ENCODE peak calls at places on chromosomes 12 and 14, in ten cellular contexts. Y is suprapubic skin, F is GM23338, C is Panc1, Z is spleen, T is sigmoid colon, V is stomach, Q is SK-N-SH, S is H1, M is transverse colon. X is an unnamed sample.

GRCh38 chr12:75623631-75624118 is 112.3 kb upstream of the KRR1 start:
- DNase-seq in C (no peak), Y (no peak), Q (peak; percentile 15), S (no peak), F (peak; percentile 78), T (no peak), V (no peak), M (no peak), Z (no peak), X (no peak)

GRCh38 chr14:89205137-89205740 is 211.8 kb downstream of the FOXN3 start:
- DNase-seq in Y (no peak), T (no peak), S (no peak), Z (no peak), V (no peak), Q (no peak), M (no peak), F (no peak), C (no peak), X (no peak)

GRCh38 chr14:61483477-61483876 is 162.1 kb downstream of the PRKCH start:
- DNase-seq in Y (no peak), C (no peak), V (no peak), S (no peak), Q (no peak), Z (no peak), F (no peak), M (no peak), T (no peak), X (no peak)

GRCh38 chr14:99774526-99775307 is 18.5 kb upstream of the EML1 start:
- DNase-seq in V (peak; percentile 36), T (peak; percentile 95), C (no peak), S (no peak), Z (no peak), M (peak; percentile 59), Q (no peak), Y (no peak), F (no peak), X (no peak)

GRCh38 chr14:103179078-103179477 is 55.8 kb downstream of the TNFAIP2 start:
- DNase-seq in T (peak; percentile 5), C (no peak), Y (no peak), V (no peak), S (no peak), Z (no peak), M (no peak), F (no peak), Q (no peak), X (no peak)

GRCh38 chr12:108129017-108129812 is at the start of gene WSCD2:
- DNase-seq in Q (peak; percentile 90), Z (no peak), V (peak; percentile 40), Y (no peak), M (peak; percentile 21), T (peak; percentile 77), C (no peak), S (peak; percentile 85), F (peak; percentile 92), X (peak; percentile 22)

GRCh38 chr12:63877693-63878092 is 33.2 kb downstream of the SRGAP1 start:
- DNase-seq in Z (no peak), T (no peak), Q (no peak), F (no peak), M (no peak), C (no peak), Y (no peak), V (no peak), S (no peak), X (no peak)

GRCh38 chr12:129028824-129029223 is 175.5 kb downstream of the GLT1D1 start:
- DNase-seq in Q (no peak), F (no peak), S (no peak), V (no peak), Y (no peak), Z (no peak), T (no peak), C (no peak), M (no peak), X (no peak)

GRCh38 chr12:67355428-67356385 is 86.5 kb downstream of the CAND1 start:
- DNase-seq in Z (no peak), Q (peak; percentile 40), C (peak; percentile 18), F (peak; percentile 83), S (no peak), Y (no peak), V (no peak), M (no peak), T (no peak), X (no peak)

GRCh38 chr12:1594045-1594294 is 411 bp downstream of the FBXL14 start:
- DNase-seq in V (peak; percentile 73), Y (no peak), Z (peak; percentile 96), C (no peak), S (no peak), F (peak; percentile 75), M (peak; percentile 76), Q (peak; percentile 79), T (peak; percentile 79), X (peak; percentile 51)

GRCh38 chr14:67566908-67567307 is 33.2 kb downstream of the PIGH start:
- DNase-seq in S (no peak), Z (peak; percentile 33), M (no peak), V (no peak), T (peak; percentile 39), Y (peak; percentile 78), Q (no peak), C (no peak), F (no peak), X (no peak)

GRCh38 chr14:82710257-82710841 is 1176.7 kb upstream of the SEL1L start:
- DNase-seq in S (peak; percentile 86), Z (no peak), T (no peak), F (peak; percentile 86), C (peak; percentile 28), Y (no peak), V (peak; percentile 63), Q (peak; percentile 38), M (peak; percentile 30), X (peak; percentile 8)

GRCh38 chr12:93351726-93352125 is 26.0 kb upstream of the NUDT4 start:
- DNase-seq in V (no peak), F (no peak), M (no peak), Y (no peak), Q (no peak), C (no peak), S (no peak), Z (no peak), T (no peak), X (no peak)

GRCh38 chr12:95574030-95574429 is 22.8 kb upstream of the USP44 start:
- DNase-seq in C (no peak), Y (no peak), S (peak; percentile 76), T (no peak), Q (no peak), V (no peak), F (peak; percentile 85), Z (no peak), M (no peak), X (no peak)

GRCh38 chr14:33509927-33510535 is 440.8 kb downstream of the EGLN3 start:
- DNase-seq in Y (no peak), C (no peak), V (no peak), F (no peak), Z (no peak), M (no peak), T (no peak), S (no peak), Q (no peak), X (no peak)

GRCh38 chr12:26878661-26879119 is 45.7 kb upstream of the ITPR2 start:
- DNase-seq in V (peak; percentile 85), T (peak; percentile 92), S (no peak), F (peak; percentile 12), Q (peak; percentile 22), Y (peak; percentile 81), Z (no peak), M (peak; percentile 74), C (no peak), X (no peak)

GRCh38 chr14:32350020-32350419 is 20.9 kb downstream of the AKAP6 start:
- DNase-seq in C (no peak), S (no peak), T (no peak), Z (no peak), V (no peak), M (no peak), Y (no peak), Q (no peak), F (no peak), X (peak; percentile 10)
- TF ChIP-seq POLR2AphosphoS5 in C (no peak), S (no peak), T (no peak), Z (no peak), V (no peak), M (no peak), Y (no peak), Q (no peak), F (no peak), X (no peak)

DNA sequence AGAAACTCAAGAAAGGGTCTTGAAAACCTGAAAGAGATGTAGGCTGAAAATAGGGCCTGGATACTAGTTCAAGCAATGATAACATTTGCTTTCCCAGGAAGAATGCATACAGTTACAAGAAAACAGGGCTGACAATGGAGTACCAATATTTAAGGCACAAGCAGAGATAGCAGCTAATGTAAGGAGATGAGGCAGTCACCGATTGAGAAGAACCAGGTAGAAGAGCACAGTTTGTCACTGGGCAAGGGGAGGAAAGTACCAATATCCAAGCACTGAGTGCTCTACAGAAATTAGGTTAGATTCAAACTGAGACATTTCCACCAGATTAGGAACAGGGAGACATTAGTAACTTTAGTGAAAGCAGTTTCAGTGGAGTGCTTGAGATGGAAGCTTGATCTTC is 19.9 kb downstream of the RPS6KA5 start:
- DNase-seq in C (no peak), F (no peak), M (no peak), Y (no peak), V (no peak), Q (no peak), Z (no peak), T (no peak), S (no peak), X (no peak)
- TF ChIP-seq POLR2AphosphoS5 in C (no peak), F (no peak), M (no peak), Y (no peak), V (no peak), Q (no peak), Z (no peak), T (no peak), S (no peak), X (no peak)

GRCh38 chr12:102740157-102741032 is 176.6 kb downstream of the PAH start:
- DNase-seq in Q (no peak), M (no peak), Y (no peak), V (no peak), Z (no peak), T (no peak), S (no peak), F (peak; percentile 22), C (no peak), X (no peak)
- TF ChIP-seq POLR2AphosphoS5 in Q (no peak), M (no peak), Y (no peak), V (no peak), Z (no peak), T (no peak), S (no peak), F (no peak), C (no peak), X (no peak)

DNA sequence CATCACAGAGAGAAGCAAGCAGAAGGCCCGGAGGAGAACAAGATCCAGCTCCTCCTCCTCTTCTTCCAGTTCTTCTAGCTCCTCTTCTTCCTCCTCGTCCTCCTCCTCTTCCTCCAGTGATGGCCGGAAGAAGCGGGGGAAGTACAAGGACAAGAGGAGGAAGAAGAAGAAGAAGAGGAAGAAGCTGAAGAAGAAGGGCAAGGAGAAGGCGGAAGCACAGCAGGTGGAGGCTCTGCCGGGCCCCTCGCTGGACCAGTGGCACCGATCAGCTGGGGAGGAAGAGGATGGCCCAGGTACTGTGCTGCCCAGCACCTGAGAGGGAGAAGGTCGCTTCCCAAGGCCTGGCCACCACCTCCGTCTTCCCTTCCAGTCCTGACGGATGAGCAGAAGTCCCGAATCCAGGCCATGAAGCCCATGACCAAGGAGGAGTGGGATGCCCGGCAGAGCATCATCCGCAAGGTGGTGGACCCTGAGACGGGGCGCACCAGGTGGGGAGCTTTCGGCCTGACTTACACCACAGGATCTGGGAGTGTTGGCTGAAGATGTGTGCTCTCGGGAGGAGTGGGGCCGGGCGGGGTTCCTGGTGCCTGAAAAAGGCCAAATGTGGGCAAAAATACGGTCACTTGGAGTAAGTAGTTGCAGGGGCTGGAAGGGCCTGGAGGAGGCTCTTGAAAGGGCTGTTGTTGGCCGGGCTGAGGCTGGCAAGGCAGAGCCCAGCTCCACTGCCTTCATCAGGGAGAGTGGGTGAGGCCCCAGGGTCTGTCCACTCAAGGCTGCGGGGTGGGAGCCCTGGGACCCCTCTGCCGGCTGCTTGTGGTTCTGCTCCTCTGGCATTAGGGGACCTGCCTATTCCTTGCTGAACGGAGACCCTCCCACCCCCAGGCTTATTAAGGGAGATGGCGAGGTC is 1.4 kb downstream of the ARL6IP4 start:
- DNase-seq in Q (no peak), C (no peak), Y (no peak), F (no peak), Z (peak; percentile 76), S (no peak), T (no peak), M (no peak), V (no peak), X (no peak)
- TF ChIP-seq POLR2AphosphoS5 in Q (no peak), C (peak; percentile 26), Y (no peak), F (no peak), Z (no peak), S (no peak), T (no peak), M (no peak), V (no peak), X (no peak)

X was measured in GM12891.